ENCODE peak calls at places on chromosomes 5 and 9, in seven cellular contexts. K, V, E, R, L, C and I are unnamed samples.

GRCh38 chr5:159805021-159805420 is 111.3 kb upstream of the ADRA1B start:
- DNase-seq in K (no peak), V (no peak), E (peak; percentile 66), R (no peak), L (no peak), C (peak; percentile 42), I (peak; percentile 19)

GRCh38 chr5:104540448-104540847 is 977.9 kb upstream of the NUDT12 start:
- DNase-seq in K (peak; percentile 58), V (peak; percentile 74), E (peak; percentile 91), R (no peak), L (no peak), C (no peak), I (no peak)

GRCh38 chr5:178314961-178315820 is 82.6 kb upstream of the PHYKPL start:
- DNase-seq in K (no peak), V (no peak), E (no peak), R (peak; percentile 33), L (no peak), C (no peak), I (no peak)

GRCh38 chr9:7121664-7122063 is 363.9 kb downstream of the KDM4C start:
- DNase-seq in K (no peak), V (no peak), E (no peak), R (no peak), L (no peak), C (no peak), I (no peak)

GRCh38 chr9:21994996-21995651 is 533 bp downstream of the CDKN2B-AS1 start:
- DNase-seq in K (peak; percentile 69), V (peak; percentile 64), E (peak; percentile 88), R (peak; percentile 84), L (peak; percentile 80), C (peak; percentile 69), I (no peak)

GRCh38 chr5:9375756-9376155 is 170.1 kb downstream of the SEMA5A start:
- DNase-seq in K (no peak), V (no peak), E (no peak), R (no peak), L (no peak), C (no peak), I (no peak)

GRCh38 chr9:94922691-94923107 is 196.2 kb downstream of the AOPEP start:
- DNase-seq in K (peak; percentile 64), V (no peak), E (peak; percentile 74), R (no peak), L (no peak), C (no peak), I (peak; percentile 44)

GRCh38 chr9:7407246-7407645 is 392.3 kb downstream of the DMAC1 start:
- DNase-seq in K (no peak), V (no peak), E (no peak), R (no peak), L (no peak), C (no peak), I (no peak)

GRCh38 chr9:117779760-117780159 is 75.6 kb downstream of the TLR4 start:
- DNase-seq in K (no peak), V (no peak), E (no peak), R (no peak), L (no peak), C (no peak), I (no peak)

GRCh38 chr9:113545068-113545467 is 81.5 kb downstream of the RGS3 start:
- DNase-seq in K (no peak), V (no peak), E (no peak), R (no peak), L (no peak), C (no peak), I (no peak)

GRCh38 chr5:59061377-59061776 is 478.5 kb downstream of the RAB3C start:
- DNase-seq in K (peak; percentile 68), V (no peak), E (no peak), R (no peak), L (no peak), C (no peak), I (no peak)

GRCh38 chr5:75337366-75338021 is 474 bp downstream of the HMGCR start:
- DNase-seq in K (no peak), V (no peak), E (peak; percentile 66), R (no peak), L (no peak), C (peak; percentile 23), I (peak; percentile 13)

GRCh38 chr5:392431-392988 is 50.5 kb upstream of the EXOC3 start:
- DNase-seq in K (peak; percentile 58), V (no peak), E (no peak), R (no peak), L (no peak), C (no peak), I (peak; percentile 42)

GRCh38 chr5:86968311-86968753 is 299.4 kb upstream of the RASA1 start:
- DNase-seq in K (peak; percentile 65), V (peak; percentile 12), E (peak; percentile 78), R (peak; percentile 39), L (no peak), C (peak; percentile 26), I (peak; percentile 44)

GRCh38 chr5:39148983-39149534 is 70.3 kb downstream of the FYB1 start:
- DNase-seq in K (peak; percentile 24), V (no peak), E (peak; percentile 62), R (no peak), L (no peak), C (no peak), I (no peak)

GRCh38 chr5:2920312-2920711 is 168.8 kb upstream of the IRX2 start:
- DNase-seq in K (no peak), V (no peak), E (no peak), R (no peak), L (no peak), C (no peak), I (no peak)

GRCh38 chr9:19408316-19408692 is 505 bp upstream of the ACER2 start:
- DNase-seq in K (no peak), V (no peak), E (no peak), R (peak; percentile 83), L (no peak), C (peak; percentile 74), I (no peak)

GRCh38 chr5:29882036-29882435 is 1311.5 kb upstream of the CDH6 start:
- DNase-seq in K (no peak), V (no peak), E (no peak), R (no peak), L (no peak), C (no peak), I (no peak)

GRCh38 chr5:118611332-118611945 is 376.9 kb downstream of the DTWD2 start:
- DNase-seq in K (peak; percentile 17), V (peak; percentile 52), E (peak; percentile 37), R (no peak), L (peak; percentile 33), C (no peak), I (peak; percentile 9)

GRCh38 chr5:188488-189481 is 2.5 kb upstream of the LRRC14B start:
- DNase-seq in K (peak; percentile 77), V (peak; percentile 78), E (peak; percentile 95), R (peak; percentile 96), L (peak; percentile 90), C (peak; percentile 88), I (peak; percentile 83)

GRCh38 chr9:129208191-129209091 is 30.4 kb upstream of the IER5L start:
- DNase-seq in K (no peak), V (no peak), E (no peak), R (peak; percentile 44), L (no peak), C (no peak), I (no peak)

DNA sequence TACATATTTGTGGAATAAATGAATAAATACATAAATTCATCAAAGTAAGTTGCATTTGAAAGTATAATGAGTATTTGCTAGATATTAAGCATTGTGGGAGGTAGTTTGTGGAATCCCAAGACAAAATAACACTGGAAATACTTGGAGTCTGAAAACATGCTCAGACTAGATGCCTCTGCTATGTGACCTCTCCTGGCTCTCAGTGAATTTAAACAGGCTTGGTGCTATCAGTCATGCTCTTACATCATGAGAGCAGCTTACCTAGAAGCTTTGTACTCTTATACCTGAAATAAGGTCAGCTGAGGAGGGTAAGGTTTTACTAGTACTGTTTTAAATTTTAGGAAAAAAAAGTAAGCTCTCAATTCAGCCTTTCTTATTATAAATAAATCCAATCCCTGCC is 37.1 kb upstream of the RANBP6 start:
- DNase-seq in K (no peak), V (no peak), E (no peak), R (no peak), L (no peak), C (no peak), I (no peak)
- H3K4me3 ChIP-seq in K (no peak overlapping the region), V (no peak overlapping the region), E (no peak overlapping the region), R (no peak overlapping the region), L (no peak overlapping the region), C (no peak overlapping the region), I (no peak overlapping the region)

DNA sequence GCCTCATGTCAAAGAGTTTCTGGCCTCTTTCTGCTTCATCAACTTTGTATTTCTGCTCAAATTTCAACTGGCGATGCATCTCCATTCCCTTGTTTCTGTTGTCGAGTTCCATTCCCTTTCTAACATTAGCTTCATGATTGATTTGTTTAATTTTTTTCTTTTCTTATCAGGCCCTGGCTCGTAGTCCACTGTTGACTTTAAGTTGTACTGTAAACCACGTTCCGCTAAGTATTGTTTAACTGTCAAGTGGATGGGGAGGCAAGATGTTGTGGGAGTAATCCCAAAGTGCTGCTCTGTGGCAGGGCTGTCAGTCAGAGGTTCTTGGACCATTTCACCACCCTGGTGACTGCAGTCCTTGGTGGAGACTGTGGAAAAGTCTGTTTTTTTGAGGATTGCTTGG is 309.1 kb downstream of the PSAT1 start:
- DNase-seq in K (peak; percentile 13), V (no peak), E (no peak), R (no peak), L (no peak), C (no peak), I (no peak)
- H3K27me3 ChIP-seq in K (no peaks in the 10 kb centered on the region), V (no peaks in the 10 kb centered on the region), E (peaks cover 3% of the 10 kb centered on the region), R (no peaks in the 10 kb centered on the region), L (no peaks in the 10 kb centered on the region), C (no peaks in the 10 kb centered on the region), I (no peaks in the 10 kb centered on the region)

GRCh38 chr5:77282337-77283027 is 72.0 kb downstream of the PDE8B start:
- DNase-seq in K (peak; percentile 88), V (peak; percentile 34), E (peak; percentile 29), R (no peak), L (no peak), C (no peak), I (peak; percentile 87)

GRCh38 chr5:77281969-77282336 is 71.5 kb downstream of the PDE8B start:
- DNase-seq in K (no peak), V (no peak), E (no peak), R (no peak), L (no peak), C (no peak), I (no peak)

GRCh38 chr5:77280036-77280435 is 69.6 kb downstream of the PDE8B start:
- DNase-seq in K (no peak), V (no peak), E (no peak), R (no peak), L (no peak), C (no peak), I (no peak)

DNA sequence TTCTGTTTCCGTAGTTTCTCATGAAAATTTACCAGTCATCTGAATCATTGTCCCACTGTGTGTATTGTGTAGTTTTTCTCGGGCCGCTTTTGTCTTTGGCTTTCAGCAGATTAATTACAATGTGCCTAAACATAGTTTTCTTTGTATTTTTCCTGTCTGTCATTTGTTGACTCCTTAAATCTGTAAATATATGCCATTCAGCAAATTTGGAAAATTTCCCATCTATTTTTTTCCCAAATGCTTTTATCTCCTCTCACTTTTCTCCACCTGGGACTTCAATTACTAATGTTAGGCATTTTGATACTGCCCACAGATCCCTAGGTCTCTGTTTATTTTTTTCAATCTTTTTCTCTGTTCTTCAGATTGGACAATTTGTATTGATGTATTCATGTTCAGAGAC is 75.0 kb downstream of the PDE8B start:
- DNase-seq in K (no peak), V (no peak), E (no peak), R (no peak), L (no peak), C (no peak), I (no peak)
- H3K4me3 ChIP-seq in K (no peak overlapping the region), V (no peak overlapping the region), E (no peak overlapping the region), R (no peak overlapping the region), L (no peak overlapping the region), C (no peak overlapping the region), I (no peak overlapping the region)

GRCh38 chr5:173395933-173396308 is 67.7 kb upstream of the STC2 start:
- DNase-seq in K (no peak), V (no peak), E (no peak), R (no peak), L (no peak), C (no peak), I (no peak)
- H3K27me3 ChIP-seq in K (no peaks in the 10 kb centered on the region), V (no peaks in the 10 kb centered on the region), E (no peaks in the 10 kb centered on the region), R (no peaks in the 10 kb centered on the region), L (peaks cover 9% of the 10 kb centered on the region), C (no peaks in the 10 kb centered on the region), I (no peaks in the 10 kb centered on the region)